ENCODE peak calls at places on chromosomes 12 and 14, in four cellular contexts. One of them, this sample, is unnamed.

GRCh38 chr14:54470701-54471100 is 18.1 kb downstream of the GMFB start:
- DNase-seq in A549: peak
- DNase-seq in astrocyte of the cerebellum: no peak
- DNase-seq in tibial artery: no peak
- DNase-seq in this sample: no peak

GRCh38 chr12:38721611-38722252 is 183.7 kb downstream of the CPNE8 start:
- DNase-seq in A549: no peak
- DNase-seq in tibial artery: no peak
- DNase-seq in astrocyte of the cerebellum: no peak
- DNase-seq in this sample: no peak

GRCh38 chr12:26273811-26274210 is 78.4 kb downstream of the SSPN start:
- DNase-seq in A549: no peak
- DNase-seq in tibial artery: peak
- DNase-seq in astrocyte of the cerebellum: no peak
- DNase-seq in this sample: no peak

GRCh38 chr14:88951370-88951769 is 126.9 kb downstream of the TTC8 start:
- DNase-seq in astrocyte of the cerebellum: no peak
- DNase-seq in A549: no peak
- DNase-seq in tibial artery: no peak
- DNase-seq in this sample: no peak

GRCh38 chr12:98417303-98417702 is 98.1 kb upstream of the TMPO start:
- DNase-seq in tibial artery: no peak
- DNase-seq in astrocyte of the cerebellum: no peak
- DNase-seq in A549: no peak
- DNase-seq in this sample: no peak

GRCh38 chr12:90951418-90952110 is 3.4 kb downstream of the CCER1 start:
- DNase-seq in A549: no peak
- DNase-seq in tibial artery: no peak
- DNase-seq in astrocyte of the cerebellum: no peak
- DNase-seq in this sample: no peak

GRCh38 chr12:75585309-75585708 is 73.9 kb upstream of the KRR1 start:
- DNase-seq in tibial artery: no peak
- DNase-seq in A549: peak
- DNase-seq in astrocyte of the cerebellum: no peak
- DNase-seq in this sample: no peak

GRCh38 chr14:28813810-28814209 is 47.2 kb downstream of the FOXG1 start:
- DNase-seq in A549: no peak
- DNase-seq in astrocyte of the cerebellum: no peak
- DNase-seq in tibial artery: no peak
- DNase-seq in this sample: no peak

GRCh38 chr12:53659609-53660008 is 16.3 kb downstream of the ATP5MC2 start:
- DNase-seq in tibial artery: no peak
- DNase-seq in A549: no peak
- DNase-seq in astrocyte of the cerebellum: no peak
- DNase-seq in this sample: no peak

GRCh38 chr12:86574143-86574542 is 318.0 kb upstream of the MGAT4C start:
- DNase-seq in A549: no peak
- DNase-seq in astrocyte of the cerebellum: no peak
- DNase-seq in tibial artery: no peak
- DNase-seq in this sample: no peak

GRCh38 chr12:109458771-109459208 is 18.3 kb downstream of the KCTD10 start:
- DNase-seq in astrocyte of the cerebellum: no peak
- DNase-seq in A549: no peak
- DNase-seq in tibial artery: no peak
- DNase-seq in this sample: no peak

GRCh38 chr14:73721101-73721821 is 7.1 kb upstream of the PNMA1 start:
- DNase-seq in astrocyte of the cerebellum: no peak
- DNase-seq in A549: no peak
- DNase-seq in tibial artery: peak
- DNase-seq in this sample: no peak

GRCh38 chr14:51473808-51474207 is 177.9 kb upstream of the FRMD6 start:
- DNase-seq in astrocyte of the cerebellum: no peak
- DNase-seq in tibial artery: no peak
- DNase-seq in A549: no peak
- DNase-seq in this sample: no peak

GRCh38 chr12:24496755-24497154 is 452.1 kb downstream of the BCAT1 start:
- DNase-seq in tibial artery: no peak
- DNase-seq in astrocyte of the cerebellum: peak
- DNase-seq in A549: no peak
- DNase-seq in this sample: no peak

GRCh38 chr14:22412936-22413411 is 176.1 kb downstream of the DAD1 start:
- DNase-seq in astrocyte of the cerebellum: peak
- DNase-seq in A549: no peak
- DNase-seq in tibial artery: no peak
- DNase-seq in this sample: no peak

GRCh38 chr12:82517027-82517426 is 158.7 kb downstream of the METTL25 start:
- DNase-seq in tibial artery: no peak
- DNase-seq in A549: peak
- DNase-seq in astrocyte of the cerebellum: no peak
- DNase-seq in this sample: no peak

GRCh38 chr12:62861157-62861535 is 73.8 kb downstream of the PPM1H start:
- DNase-seq in A549: no peak
- DNase-seq in tibial artery: no peak
- DNase-seq in astrocyte of the cerebellum: no peak
- DNase-seq in this sample: no peak

GRCh38 chr12:55955800-55956508 is 9.9 kb downstream of the PMEL start:
- DNase-seq in tibial artery: no peak
- DNase-seq in astrocyte of the cerebellum: no peak
- DNase-seq in A549: peak
- DNase-seq in this sample: no peak

GRCh38 chr12:130520784-130521183 is 183.1 kb downstream of the PIWIL1 start:
- DNase-seq in astrocyte of the cerebellum: no peak
- DNase-seq in A549: no peak
- DNase-seq in tibial artery: no peak
- DNase-seq in this sample: no peak

GRCh38 chr12:90953956-90954421 is 987 bp downstream of the CCER1 start:
- DNase-seq in tibial artery: no peak
- DNase-seq in astrocyte of the cerebellum: no peak
- DNase-seq in A549: peak
- DNase-seq in this sample: no peak

GRCh38 chr12:55963760-55964159 is 2.1 kb downstream of the PMEL start:
- DNase-seq in A549: no peak
- DNase-seq in tibial artery: no peak
- DNase-seq in astrocyte of the cerebellum: no peak
- DNase-seq in this sample: no peak

GRCh38 chr12:1046727-1047126 is 55.7 kb downstream of the ERC1 start:
- DNase-seq in tibial artery: no peak
- DNase-seq in astrocyte of the cerebellum: no peak
- DNase-seq in A549: no peak
- DNase-seq in this sample: no peak

GRCh38 chr12:91507754-91508153 is 325.1 kb upstream of the DCN start:
- DNase-seq in A549: no peak
- DNase-seq in tibial artery: no peak
- DNase-seq in astrocyte of the cerebellum: no peak
- DNase-seq in this sample: no peak

GRCh38 chr12:47776471-47777143 is 3.6 kb downstream of the SLC48A1 start:
- DNase-seq in tibial artery: no peak
- DNase-seq in astrocyte of the cerebellum: no peak
- DNase-seq in A549: no peak
- DNase-seq in this sample: no peak

GRCh38 chr12:590206-590750 is 73.0 kb downstream of the NINJ2 start:
- DNase-seq in A549: no peak
- DNase-seq in tibial artery: peak
- DNase-seq in astrocyte of the cerebellum: no peak
- DNase-seq in this sample: peak

GRCh38 chr12:72274926-72275325 is 2.8 kb downstream of the TRHDE start:
- DNase-seq in A549: no peak
- DNase-seq in tibial artery: no peak
- DNase-seq in astrocyte of the cerebellum: no peak
- DNase-seq in this sample: no peak

GRCh38 chr14:49770212-49770817 is 2.4 kb downstream of the KLHDC2 start:
- DNase-seq in tibial artery: no peak
- DNase-seq in astrocyte of the cerebellum: no peak
- DNase-seq in A549: peak
- DNase-seq in this sample: no peak

GRCh38 chr14:105376521-105377440 is 21.6 kb upstream of the TEX22 start:
- DNase-seq in astrocyte of the cerebellum: no peak
- DNase-seq in A549: no peak
- DNase-seq in tibial artery: no peak
- DNase-seq in this sample: no peak

GRCh38 chr12:96445743-96446655 is 43.4 kb upstream of the CFAP54 start:
- DNase-seq in astrocyte of the cerebellum: no peak
- DNase-seq in A549: peak
- DNase-seq in tibial artery: no peak
- DNase-seq in this sample: no peak

GRCh38 chr12:80551897-80552296 is 107.9 kb downstream of the PTPRQ start:
- DNase-seq in A549: peak
- DNase-seq in tibial artery: no peak
- DNase-seq in astrocyte of the cerebellum: peak
- DNase-seq in this sample: no peak

GRCh38 chr12:662541-663292 is 528 bp downstream of the NINJ2 start:
- DNase-seq in A549: no peak
- DNase-seq in astrocyte of the cerebellum: no peak
- DNase-seq in tibial artery: no peak
- DNase-seq in this sample: no peak

GRCh38 chr14:23551266-23552028 is at the start of gene ZFHX2:
- DNase-seq in A549: peak
- DNase-seq in astrocyte of the cerebellum: no peak
- DNase-seq in tibial artery: peak
- DNase-seq in this sample: peak

GRCh38 chr12:59396941-59397340 is 198.9 kb upstream of the SLC16A7 start:
- DNase-seq in astrocyte of the cerebellum: no peak
- DNase-seq in A549: no peak
- DNase-seq in tibial artery: no peak
- DNase-seq in this sample: no peak

GRCh38 chr12:40375076-40375475 is 150.3 kb downstream of the LRRK2 start:
- DNase-seq in A549: peak
- DNase-seq in astrocyte of the cerebellum: no peak
- DNase-seq in tibial artery: no peak
- DNase-seq in this sample: no peak

GRCh38 chr14:50471838-50472465 is 60.4 kb downstream of the MAP4K5 start:
- DNase-seq in astrocyte of the cerebellum: no peak
- DNase-seq in A549: no peak
- DNase-seq in tibial artery: no peak
- DNase-seq in this sample: no peak

GRCh38 chr14:73785336-73785833 is 66.2 kb upstream of the PTGR2 start:
- DNase-seq in tibial artery: no peak
- DNase-seq in astrocyte of the cerebellum: peak
- DNase-seq in A549: peak
- DNase-seq in this sample: no peak

GRCh38 chr14:104803280-104803915 is 2.5 kb downstream of the ZBTB42 start:
- DNase-seq in tibial artery: no peak
- DNase-seq in astrocyte of the cerebellum: no peak
- DNase-seq in A549: no peak
- DNase-seq in this sample: no peak

GRCh38 chr12:111443586-111443985 is 37.9 kb downstream of the SH2B3 start:
- DNase-seq in tibial artery: peak
- DNase-seq in A549: no peak
- DNase-seq in astrocyte of the cerebellum: no peak
- DNase-seq in this sample: peak

DNA sequence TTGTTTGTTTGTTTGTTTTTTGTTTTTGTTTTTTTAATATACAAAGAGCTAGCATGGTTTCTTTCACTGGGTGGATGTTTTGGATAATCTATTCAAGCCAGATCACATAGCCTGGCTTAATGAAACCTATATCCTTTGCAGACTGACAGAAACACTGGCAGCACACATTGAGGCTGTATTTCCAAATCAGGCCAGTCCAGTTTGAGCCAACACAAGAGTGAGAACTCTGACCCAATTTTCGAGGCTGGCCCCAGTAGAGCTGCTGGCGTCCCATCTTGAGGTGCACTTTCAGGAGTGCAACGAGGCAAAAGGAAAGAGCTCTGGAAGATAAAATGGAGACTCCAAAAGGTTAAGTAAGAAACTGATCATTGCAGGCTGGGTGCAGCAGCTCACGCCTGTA is 43.9 kb upstream of the ACTN1 start:
- DNase-seq in A549: no peak
- DNase-seq in astrocyte of the cerebellum: no peak
- DNase-seq in tibial artery: no peak
- DNase-seq in this sample: no peak
- TF ChIP-seq CTCF in A549: no peak
- TF ChIP-seq CTCF in astrocyte of the cerebellum: no peak
- TF ChIP-seq CTCF in tibial artery: no peak
- TF ChIP-seq CTCF in this sample: no peak

GRCh38 chr12:121060149-121061001 is 21.3 kb upstream of the OASL start:
- DNase-seq in tibial artery: no peak
- DNase-seq in A549: peak
- DNase-seq in astrocyte of the cerebellum: no peak
- DNase-seq in this sample: no peak
- H3K4me3 ChIP-seq in tibial artery: peak
- H3K4me3 ChIP-seq in A549: peak
- H3K4me3 ChIP-seq in astrocyte of the cerebellum: no peak
- H3K4me3 ChIP-seq in this sample: no peak

DNA sequence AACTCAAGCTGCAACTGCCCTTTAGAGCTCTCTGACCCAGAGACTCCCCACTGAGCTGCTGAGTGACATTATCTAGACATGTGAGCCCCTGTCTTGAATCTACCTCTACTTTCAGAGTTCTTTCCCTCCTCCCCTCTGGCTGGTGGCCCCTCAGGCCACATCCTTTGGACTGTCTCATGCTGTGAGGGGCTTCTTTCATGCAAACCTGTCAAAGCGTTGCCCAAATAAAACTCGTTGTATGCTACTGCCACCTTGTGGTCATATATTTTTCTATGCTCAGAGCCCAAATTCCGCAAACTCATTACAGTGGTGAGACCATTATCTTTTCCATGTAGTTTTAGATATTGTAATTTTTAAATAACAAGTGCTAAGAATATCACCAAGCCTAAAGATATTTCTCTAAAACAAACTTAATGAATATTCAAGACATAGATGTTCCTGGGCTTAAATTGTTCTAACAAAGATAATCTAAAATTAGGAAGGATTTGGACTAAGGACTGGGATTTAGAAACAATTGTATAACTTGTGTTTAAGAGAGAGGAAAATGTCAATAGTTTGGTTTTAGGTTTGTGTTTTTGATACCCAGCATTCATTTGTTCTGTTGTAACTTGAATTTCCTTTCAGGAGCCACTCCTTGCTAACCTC is 338.0 kb downstream of the AACS start:
- DNase-seq in tibial artery: no peak
- DNase-seq in A549: peak
- DNase-seq in astrocyte of the cerebellum: peak
- DNase-seq in this sample: no peak
- TF ChIP-seq CTCF in tibial artery: no peak
- TF ChIP-seq CTCF in A549: peak
- TF ChIP-seq CTCF in astrocyte of the cerebellum: peak
- TF ChIP-seq CTCF in this sample: no peak

GRCh38 chr14:95514131-95515079 is 2.0 kb downstream of the SYNE3 start:
- DNase-seq in tibial artery: no peak
- DNase-seq in astrocyte of the cerebellum: no peak
- DNase-seq in A549: no peak
- DNase-seq in this sample: no peak
- H3K4me3 ChIP-seq in tibial artery: peak
- H3K4me3 ChIP-seq in astrocyte of the cerebellum: peak
- H3K4me3 ChIP-seq in A549: no peak
- H3K4me3 ChIP-seq in this sample: no peak

This sample was measured in lower leg skin.